ENCODE peak calls at places on chromosomes 1 and 21, in ten cellular contexts. X is CD4-positive, alpha-beta T cell; K is WTC11; E is GM13977; D is left ventricle myocardium inferior; H is HFF-Myc; V is cardiac fibroblast; A is ovary; T is neural progenitor cell; U is nephron progenitor cell. Y is an unnamed sample.

GRCh38 chr1:63152572-63152971 is 169.8 kb upstream of the FOXD3 start:
- DNase-seq in X (no peak), K (no peak), E (no peak), D (no peak), H (no peak), V (no peak), A (no peak), T (no peak), U (no peak), Y (no peak)

GRCh38 chr1:187641907-187642306 is 813.2 kb downstream of the PLA2G4A start:
- DNase-seq in X (no peak), K (no peak), E (no peak), D (no peak), H (no peak), V (no peak), A (no peak), T (peak), U (no peak), Y (no peak)

GRCh38 chr1:36842448-36842847 is 191.9 kb downstream of the GRIK3 start:
- DNase-seq in X (no peak), K (no peak), E (no peak), D (no peak), H (no peak), V (no peak), A (no peak), T (no peak), U (no peak), Y (no peak)

GRCh38 chr1:26786437-26787380 is 1.0 kb upstream of the PIGV start:
- DNase-seq in X (peak), K (peak), E (peak), D (peak), H (no peak), V (peak), A (peak), T (peak), U (peak), Y (peak)

GRCh38 chr1:91795601-91796389 is 90.2 kb downstream of the TGFBR3 start:
- DNase-seq in X (no peak), K (no peak), E (no peak), D (no peak), H (no peak), V (peak), A (no peak), T (no peak), U (no peak), Y (no peak)

GRCh38 chr21:46559291-46559983 is 45.4 kb downstream of the S100B start:
- DNase-seq in X (peak), K (no peak), E (peak), D (no peak), H (no peak), V (no peak), A (no peak), T (no peak), U (no peak), Y (peak)

GRCh38 chr1:43806183-43806582 is 98.8 kb downstream of the ST3GAL3 start:
- DNase-seq in X (no peak), K (no peak), E (no peak), D (no peak), H (no peak), V (no peak), A (no peak), T (no peak), U (no peak), Y (no peak)

GRCh38 chr1:33634806-33635205 is 162.4 kb downstream of the ZSCAN20 start:
- DNase-seq in X (no peak), K (peak), E (peak), D (peak), H (no peak), V (peak), A (no peak), T (peak), U (peak), Y (peak)

GRCh38 chr1:208235983-208236761 is 8.0 kb downstream of the PLXNA2 start:
- DNase-seq in X (no peak), K (no peak), E (no peak), D (peak), H (no peak), V (peak), A (peak), T (no peak), U (no peak), Y (no peak)

GRCh38 chr1:237478842-237479241 is 411.9 kb downstream of the ZP4 start:
- DNase-seq in X (no peak), K (no peak), E (no peak), D (no peak), H (no peak), V (no peak), A (no peak), T (no peak), U (no peak), Y (no peak)

GRCh38 chr1:146049436-146049835 is 27.9 kb upstream of the HJV start:
- DNase-seq in X (no peak), K (peak), E (no peak), D (no peak), H (no peak), V (no peak), A (no peak), T (no peak), U (no peak), Y (no peak)

GRCh38 chr1:157485793-157486192 is 66.5 kb downstream of the FCRL5 start:
- DNase-seq in X (no peak), K (no peak), E (no peak), D (no peak), H (no peak), V (no peak), A (no peak), T (no peak), U (no peak), Y (no peak)

GRCh38 chr1:100502052-100502792 is 35.7 kb upstream of the GPR88 start:
- DNase-seq in X (no peak), K (no peak), E (no peak), D (no peak), H (no peak), V (peak), A (no peak), T (no peak), U (no peak), Y (no peak)

GRCh38 chr1:179883040-179883501 is 986 bp downstream of the TOR1AIP1 start:
- DNase-seq in X (peak), K (no peak), E (peak), D (no peak), H (no peak), V (no peak), A (no peak), T (no peak), U (no peak), Y (peak)

GRCh38 chr1:204725821-204726448 is 40.4 kb upstream of the LRRN2 start:
- DNase-seq in X (no peak), K (no peak), E (no peak), D (no peak), H (no peak), V (no peak), A (no peak), T (no peak), U (no peak), Y (no peak)

GRCh38 chr1:108503062-108503740 is 53.1 kb downstream of the NBPF6 start:
- DNase-seq in X (no peak), K (no peak), E (no peak), D (no peak), H (peak), V (peak), A (no peak), T (peak), U (no peak), Y (no peak)

GRCh38 chr21:41425954-41426655 is at the start of gene MX1:
- DNase-seq in X (peak), K (peak), E (peak), D (peak), H (no peak), V (peak), A (peak), T (peak), U (peak), Y (peak)

GRCh38 chr1:102640872-102641271 is 467.4 kb downstream of the COL11A1 start:
- DNase-seq in X (no peak), K (no peak), E (no peak), D (no peak), H (no peak), V (peak), A (no peak), T (no peak), U (no peak), Y (no peak)

GRCh38 chr1:204685236-204686006 is at the start of gene LRRN2:
- DNase-seq in X (no peak), K (peak), E (no peak), D (peak), H (no peak), V (no peak), A (peak), T (peak), U (peak), Y (no peak)

GRCh38 chr1:232944342-232944741 is 6.1 kb upstream of the NTPCR start:
- DNase-seq in X (no peak), K (no peak), E (no peak), D (no peak), H (no peak), V (no peak), A (no peak), T (no peak), U (no peak), Y (no peak)

GRCh38 chr1:2526824-2527552 is 592 bp upstream of the PANK4 start:
- DNase-seq in X (no peak), K (no peak), E (peak), D (peak), H (no peak), V (peak), A (no peak), T (no peak), U (no peak), Y (peak)

GRCh38 chr1:72284398-72285073 is 2.2 kb upstream of the NEGR1 start:
- DNase-seq in X (no peak), K (peak), E (peak), D (peak), H (peak), V (peak), A (peak), T (peak), U (peak), Y (peak)

GRCh38 chr1:203906932-203907331 is 45.5 kb downstream of the SNRPE start:
- DNase-seq in X (no peak), K (no peak), E (no peak), D (no peak), H (peak), V (peak), A (no peak), T (no peak), U (no peak), Y (no peak)

GRCh38 chr1:44013949-44014348 is 17.3 kb downstream of the SLC6A9 start:
- DNase-seq in X (no peak), K (no peak), E (no peak), D (no peak), H (no peak), V (no peak), A (no peak), T (no peak), U (no peak), Y (no peak)

GRCh38 chr1:3841491-3841890 is 15.5 kb downstream of the CEP104 start:
- DNase-seq in X (no peak), K (no peak), E (no peak), D (no peak), H (no peak), V (no peak), A (no peak), T (no peak), U (no peak), Y (no peak)

GRCh38 chr1:241608379-241609033 is 31.7 kb downstream of the CHML start:
- DNase-seq in X (no peak), K (no peak), E (no peak), D (no peak), H (no peak), V (peak), A (no peak), T (no peak), U (no peak), Y (no peak)

GRCh38 chr1:172107261-172107820 is 266.0 kb downstream of the DNM3 start:
- DNase-seq in X (no peak), K (no peak), E (no peak), D (no peak), H (no peak), V (no peak), A (no peak), T (no peak), U (no peak), Y (no peak)

GRCh38 chr1:19122668-19123067 is 87.4 kb downstream of the UBR4 start:
- DNase-seq in X (no peak), K (no peak), E (no peak), D (peak), H (no peak), V (peak), A (no peak), T (no peak), U (no peak), Y (no peak)

GRCh38 chr1:178263341-178263740 is 169.4 kb downstream of the RASAL2 start:
- DNase-seq in X (no peak), K (no peak), E (no peak), D (no peak), H (no peak), V (no peak), A (no peak), T (no peak), U (no peak), Y (no peak)

GRCh38 chr1:25482211-25482610 is 51.5 kb downstream of the MACO1 start:
- DNase-seq in X (no peak), K (no peak), E (no peak), D (no peak), H (no peak), V (no peak), A (no peak), T (no peak), U (no peak), Y (no peak)

GRCh38 chr1:8473121-8473891 is 155.4 kb downstream of the SLC45A1 start:
- DNase-seq in X (no peak), K (no peak), E (no peak), D (no peak), H (no peak), V (no peak), A (no peak), T (no peak), U (no peak), Y (no peak)

GRCh38 chr1:21814241-21814918 is 2.3 kb downstream of the LDLRAD2 start:
- DNase-seq in X (peak), K (peak), E (peak), D (no peak), H (no peak), V (no peak), A (no peak), T (peak), U (peak), Y (peak)

GRCh38 chr1:18265641-18266040 is 158.0 kb downstream of the IGSF21 start:
- DNase-seq in X (no peak), K (no peak), E (no peak), D (no peak), H (no peak), V (no peak), A (no peak), T (no peak), U (no peak), Y (no peak)

GRCh38 chr1:95520390-95520789 is 286.4 kb downstream of the RWDD3 start:
- DNase-seq in X (no peak), K (no peak), E (no peak), D (no peak), H (no peak), V (no peak), A (no peak), T (no peak), U (no peak), Y (no peak)

GRCh38 chr1:38656741-38657140 is 202.8 kb downstream of the RRAGC start:
- DNase-seq in X (no peak), K (no peak), E (no peak), D (no peak), H (no peak), V (no peak), A (no peak), T (no peak), U (no peak), Y (no peak)

GRCh38 chr1:50701706-50702317 is 258.3 kb downstream of the FAF1 start:
- DNase-seq in X (no peak), K (no peak), E (no peak), D (no peak), H (no peak), V (no peak), A (no peak), T (no peak), U (no peak), Y (no peak)

GRCh38 chr1:159867322-159868064 is 5.0 kb upstream of the VSIG8 start:
- DNase-seq in X (no peak), K (peak), E (no peak), D (no peak), H (no peak), V (peak), A (peak), T (no peak), U (peak), Y (no peak)

GRCh38 chr1:228109962-228110488 is 926 bp upstream of the MRPL55 start:
- DNase-seq in X (no peak), K (no peak), E (peak), D (no peak), H (no peak), V (peak), A (no peak), T (peak), U (no peak), Y (peak)

GRCh38 chr1:202565890-202566289 is 144.4 kb downstream of the SYT2 start:
- DNase-seq in X (no peak), K (no peak), E (peak), D (no peak), H (no peak), V (no peak), A (no peak), T (no peak), U (no peak), Y (peak)
- TF ChIP-seq CTCF in X (no peak), K (no peak), E (no peak), D (no peak), H (no peak), V (no peak), A (no peak), T (no peak), U (no peak), Y (peak)

GRCh38 chr1:29515188-29515955 is 279.1 kb downstream of the PTPRU start:
- DNase-seq in X (no peak), K (no peak), E (no peak), D (no peak), H (no peak), V (no peak), A (no peak), T (no peak), U (no peak), Y (no peak)

GRCh38 chr1:29514361-29515187 is 278.3 kb downstream of the PTPRU start:
- DNase-seq in X (no peak), K (no peak), E (no peak), D (no peak), H (no peak), V (no peak), A (no peak), T (no peak), U (no peak), Y (no peak)

GRCh38 chr1:29516063-29516820 is 279.9 kb downstream of the PTPRU start:
- DNase-seq in X (no peak), K (peak), E (no peak), D (no peak), H (no peak), V (no peak), A (no peak), T (no peak), U (no peak), Y (no peak)

GRCh38 chr1:29511436-29511835 is 275.1 kb downstream of the PTPRU start:
- DNase-seq in X (no peak), K (no peak), E (no peak), D (no peak), H (no peak), V (no peak), A (no peak), T (no peak), U (no peak), Y (no peak)

GRCh38 chr1:29513357-29513756 is 277.0 kb downstream of the PTPRU start:
- DNase-seq in X (no peak), K (peak), E (peak), D (peak), H (peak), V (peak), A (no peak), T (peak), U (peak), Y (peak)
- TF ChIP-seq CTCF in X (no peak), K (no peak), E (peak), D (peak), H (peak), V (peak), A (no peak), T (peak), U (peak), Y (peak)

GRCh38 chr1:20212099-20212684 is 25.9 kb upstream of the PLA2G2C start:
- DNase-seq in X (no peak), K (no peak), E (no peak), D (no peak), H (no peak), V (no peak), A (no peak), T (no peak), U (no peak), Y (no peak)

GRCh38 chr1:20212685-20213331 is 26.5 kb upstream of the PLA2G2C start:
- DNase-seq in X (peak), K (peak), E (peak), D (peak), H (no peak), V (peak), A (peak), T (peak), U (peak), Y (peak)

GRCh38 chr1:20215716-20216115 is 29.4 kb upstream of the PLA2G2C start:
- DNase-seq in X (no peak), K (no peak), E (no peak), D (no peak), H (no peak), V (no peak), A (no peak), T (no peak), U (no peak), Y (no peak)

GRCh38 chr1:20219991-20220390 is 33.7 kb upstream of the PLA2G2C start:
- DNase-seq in X (no peak), K (no peak), E (no peak), D (no peak), H (no peak), V (no peak), A (no peak), T (peak), U (no peak), Y (no peak)

DNA sequence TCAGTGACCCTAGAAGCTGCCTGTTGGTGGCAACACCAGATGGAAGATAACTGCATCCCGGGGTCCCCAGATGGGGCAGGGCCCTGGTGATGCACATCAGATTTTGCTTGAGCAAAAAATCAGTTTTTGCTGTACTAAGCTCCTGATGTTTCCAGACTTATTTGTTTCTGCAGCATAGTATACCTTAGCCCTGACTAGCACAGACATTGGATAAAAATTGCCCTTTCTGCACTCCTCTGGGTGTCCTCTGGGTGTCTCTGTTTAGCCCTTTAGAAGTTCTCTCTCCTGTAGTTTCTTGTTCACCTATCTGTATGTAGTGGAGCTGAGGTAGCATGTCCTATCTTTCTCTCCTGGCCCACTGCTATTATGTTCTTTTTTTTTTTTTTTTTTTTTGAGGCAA is 30.3 kb upstream of the PLA2G2C start:
- DNase-seq in X (no peak), K (no peak), E (peak), D (no peak), H (no peak), V (peak), A (no peak), T (no peak), U (no peak), Y (peak)
- TF ChIP-seq CTCF in X (no peak), K (no peak), E (peak), D (peak), H (peak), V (peak), A (no peak), T (peak), U (peak), Y (peak)

DNA sequence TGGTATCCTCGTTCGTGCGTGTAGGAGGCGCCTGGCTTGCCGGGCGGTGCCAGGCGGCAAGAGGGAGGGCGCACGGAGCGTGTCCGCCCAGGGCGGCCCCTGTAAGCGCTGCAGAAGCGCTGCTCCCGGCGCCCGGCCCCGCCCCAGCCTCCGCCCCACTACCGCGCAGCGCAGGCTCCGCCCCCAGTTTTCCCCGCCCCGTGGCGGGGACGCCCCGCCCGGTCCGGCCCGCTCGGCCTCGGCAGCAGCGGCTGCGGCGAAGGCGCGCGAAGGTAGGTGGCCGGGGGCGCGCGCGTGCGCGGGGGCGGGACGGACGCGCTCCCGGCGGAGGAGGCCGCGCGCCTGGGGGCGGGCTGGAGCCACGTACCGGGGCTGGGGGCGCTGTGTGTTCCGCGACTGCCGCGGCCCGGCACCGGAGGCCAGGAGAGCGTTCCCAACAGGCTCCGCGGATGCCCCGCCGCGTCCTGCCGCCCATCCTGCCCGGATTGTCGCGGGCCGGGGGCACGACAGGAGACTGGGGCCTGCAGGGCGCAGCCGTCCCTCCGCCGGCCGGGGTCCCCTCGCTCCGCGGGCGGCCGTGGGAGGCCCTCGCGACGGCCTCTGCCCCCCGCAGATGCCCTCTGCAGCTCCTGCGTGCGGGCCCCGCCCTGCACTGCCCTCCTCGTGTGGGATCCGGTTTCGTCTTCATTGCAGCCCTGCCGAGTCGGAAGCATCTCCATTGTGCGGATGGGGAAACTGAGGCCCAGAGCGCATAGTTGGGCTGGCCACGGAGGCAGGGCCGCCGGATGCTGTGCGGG is 7.7 kb upstream of the CROCC start:
- DNase-seq in X (peak), K (peak), E (peak), D (peak), H (peak), V (peak), A (peak), T (peak), U (peak), Y (peak)
- TF ChIP-seq CTCF in X (no peak), K (no peak), E (peak), D (no peak), H (peak), V (no peak), A (no peak), T (peak), U (no peak), Y (peak)

Y was measured in GM10248.